ENCODE peak calls at places on chromosomes 6 and 20, in eight cellular contexts. I, N, R, T, L, S, W and U are unnamed samples.

GRCh38 chr20:36988494-36988966 is 37.0 kb upstream of the SAMHD1 start:
- DNase-seq in I (no peak), N (no peak), R (peak), T (no peak), L (peak), S (peak), W (no peak), U (no peak)

GRCh38 chr6:85594197-85594930 is 706 bp upstream of the SNX14 start:
- DNase-seq in I (no peak), N (no peak), R (peak), T (peak), L (peak), S (peak), W (peak), U (no peak)

GRCh38 chr6:159533568-159533967 is 159.5 kb downstream of the SOD2 start:
- DNase-seq in I (peak), N (no peak), R (peak), T (no peak), L (peak), S (peak), W (no peak), U (no peak)

GRCh38 chr6:151052021-151052646 is 186.6 kb downstream of the MTHFD1L start:
- DNase-seq in I (no peak), N (no peak), R (no peak), T (no peak), L (no peak), S (no peak), W (no peak), U (no peak)

GRCh38 chr6:92110390-92110789 is 1309.0 kb downstream of the EPHA7 start:
- DNase-seq in I (no peak), N (no peak), R (no peak), T (no peak), L (no peak), S (no peak), W (no peak), U (no peak)

GRCh38 chr6:30007132-30007764 is 53.8 kb upstream of the POLR1H start:
- DNase-seq in I (no peak), N (no peak), R (no peak), T (no peak), L (no peak), S (no peak), W (no peak), U (no peak)

GRCh38 chr6:114007451-114007953 is 36.6 kb upstream of the HDAC2 start:
- DNase-seq in I (no peak), N (peak), R (no peak), T (no peak), L (no peak), S (no peak), W (no peak), U (no peak)

GRCh38 chr6:134851548-134851947 is 98.4 kb downstream of the ALDH8A1 start:
- DNase-seq in I (no peak), N (no peak), R (no peak), T (no peak), L (no peak), S (no peak), W (no peak), U (no peak)

GRCh38 chr6:31844507-31844906 is 17.0 kb downstream of the HSPA1B start:
- DNase-seq in I (no peak), N (no peak), R (no peak), T (no peak), L (no peak), S (no peak), W (no peak), U (no peak)

GRCh38 chr6:43886717-43887339 is 116.8 kb downstream of the VEGFA start:
- DNase-seq in I (no peak), N (no peak), R (no peak), T (no peak), L (no peak), S (no peak), W (no peak), U (no peak)

GRCh38 chr20:14821251-14821650 is 483.8 kb upstream of the FLRT3 start:
- DNase-seq in I (no peak), N (no peak), R (no peak), T (no peak), L (no peak), S (no peak), W (no peak), U (no peak)

GRCh38 chr20:22586645-22587310 is 2.4 kb upstream of the FOXA2 start:
- DNase-seq in I (no peak), N (no peak), R (peak), T (no peak), L (no peak), S (no peak), W (peak), U (no peak)

GRCh38 chr6:146292506-146292905 is 251.1 kb upstream of the RAB32 start:
- DNase-seq in I (no peak), N (no peak), R (peak), T (no peak), L (no peak), S (no peak), W (no peak), U (no peak)

GRCh38 chr6:87832025-87832825 is 130.2 kb upstream of the AKIRIN2 start:
- DNase-seq in I (no peak), N (peak), R (peak), T (no peak), L (peak), S (peak), W (no peak), U (peak)

GRCh38 chr20:43916073-43916874 is 1.6 kb downstream of the TOX2 start:
- DNase-seq in I (no peak), N (no peak), R (peak), T (no peak), L (no peak), S (no peak), W (no peak), U (no peak)

GRCh38 chr6:113829702-113830058 is 27.5 kb upstream of the MARCKS start:
- DNase-seq in I (peak), N (no peak), R (peak), T (no peak), L (peak), S (peak), W (no peak), U (no peak)

GRCh38 chr6:111105578-111105977 is 18.3 kb downstream of the SLC16A10 start:
- DNase-seq in I (no peak), N (no peak), R (no peak), T (no peak), L (peak), S (peak), W (peak), U (no peak)

GRCh38 chr20:42186337-42186736 is 568.2 kb upstream of the CHD6 start:
- DNase-seq in I (no peak), N (no peak), R (no peak), T (no peak), L (no peak), S (no peak), W (no peak), U (no peak)

GRCh38 chr6:150269857-150270223 is 99.0 kb upstream of the IYD start:
- DNase-seq in I (no peak), N (no peak), R (peak), T (no peak), L (peak), S (peak), W (no peak), U (no peak)

GRCh38 chr20:61128701-61129655 is 123.1 kb upstream of the CDH4 start:
- DNase-seq in I (no peak), N (no peak), R (no peak), T (no peak), L (no peak), S (no peak), W (no peak), U (no peak)

GRCh38 chr6:169678342-169678741 is 23.5 kb downstream of the WDR27 start:
- DNase-seq in I (no peak), N (no peak), R (no peak), T (no peak), L (no peak), S (no peak), W (no peak), U (no peak)

GRCh38 chr6:75210885-75211739 is 5.3 kb upstream of the COL12A1 start:
- DNase-seq in I (no peak), N (no peak), R (peak), T (no peak), L (peak), S (peak), W (peak), U (no peak)

GRCh38 chr6:79813854-79814477 is 133.4 kb downstream of the ELOVL4 start:
- DNase-seq in I (peak), N (peak), R (peak), T (peak), L (peak), S (peak), W (peak), U (no peak)

GRCh38 chr20:62348604-62349003 is 18.5 kb downstream of the LAMA5 start:
- DNase-seq in I (no peak), N (no peak), R (no peak), T (no peak), L (no peak), S (no peak), W (no peak), U (no peak)

GRCh38 chr6:84791233-84791632 is 26.8 kb upstream of the TBX18 start:
- DNase-seq in I (no peak), N (no peak), R (peak), T (no peak), L (no peak), S (peak), W (no peak), U (no peak)

GRCh38 chr20:32761831-32762753 is at the start of gene DNMT3B:
- DNase-seq in I (no peak), N (no peak), R (peak), T (peak), L (peak), S (peak), W (peak), U (no peak)

GRCh38 chr20:32763202-32763999 is 1.2 kb downstream of the DNMT3B start:
- DNase-seq in I (no peak), N (no peak), R (no peak), T (no peak), L (no peak), S (no peak), W (no peak), U (no peak)

GRCh38 chr20:32764000-32764960 is 2.1 kb downstream of the DNMT3B start:
- DNase-seq in I (no peak), N (no peak), R (no peak), T (no peak), L (no peak), S (no peak), W (no peak), U (no peak)

GRCh38 chr20:32762754-32763201 is 593 bp downstream of the DNMT3B start:
- DNase-seq in I (no peak), N (no peak), R (no peak), T (no peak), L (no peak), S (no peak), W (peak), U (no peak)

GRCh38 chr20:32761417-32761830 is 761 bp upstream of the DNMT3B start:
- DNase-seq in I (no peak), N (no peak), R (no peak), T (no peak), L (no peak), S (no peak), W (no peak), U (no peak)
- H3K4me3 ChIP-seq in I (peak), N (peak), R (no peak), T (peak), L (no peak), S (peak), W (no peak), U (peak)

GRCh38 chr6:116218172-116218633 is 35.7 kb downstream of the TSPYL4 start:
- DNase-seq in I (no peak), N (no peak), R (peak), T (no peak), L (peak), S (peak), W (no peak), U (no peak)

GRCh38 chr6:116215414-116215813 is 38.5 kb downstream of the TSPYL4 start:
- DNase-seq in I (no peak), N (no peak), R (no peak), T (no peak), L (peak), S (peak), W (no peak), U (no peak)

GRCh38 chr6:116220172-116220571 is 33.7 kb downstream of the TSPYL4 start:
- DNase-seq in I (no peak), N (no peak), R (no peak), T (peak), L (peak), S (peak), W (no peak), U (no peak)

GRCh38 chr6:116218866-116219265 is 35.0 kb downstream of the TSPYL4 start:
- DNase-seq in I (no peak), N (no peak), R (no peak), T (no peak), L (no peak), S (no peak), W (no peak), U (no peak)

GRCh38 chr6:116217069-116217468 is 36.8 kb downstream of the TSPYL4 start:
- DNase-seq in I (no peak), N (no peak), R (peak), T (no peak), L (peak), S (peak), W (peak), U (no peak)
- TF ChIP-seq CTCF in I (peak), N (peak), R (peak), T (peak), L (peak), S (peak), W (peak), U (peak)

GRCh38 chr6:25014806-25015560 is 79.2 kb upstream of the RIPOR2 start:
- DNase-seq in I (peak), N (no peak), R (peak), T (peak), L (peak), S (peak), W (no peak), U (no peak)

GRCh38 chr6:25017486-25017885 is 81.7 kb upstream of the RIPOR2 start:
- DNase-seq in I (no peak), N (no peak), R (no peak), T (no peak), L (no peak), S (no peak), W (no peak), U (no peak)

GRCh38 chr6:25016311-25016710 is 80.6 kb upstream of the RIPOR2 start:
- DNase-seq in I (no peak), N (no peak), R (no peak), T (no peak), L (no peak), S (no peak), W (no peak), U (no peak)

GRCh38 chr6:25014375-25014774 is 78.6 kb upstream of the RIPOR2 start:
- DNase-seq in I (no peak), N (no peak), R (no peak), T (no peak), L (no peak), S (no peak), W (no peak), U (no peak)

DNA sequence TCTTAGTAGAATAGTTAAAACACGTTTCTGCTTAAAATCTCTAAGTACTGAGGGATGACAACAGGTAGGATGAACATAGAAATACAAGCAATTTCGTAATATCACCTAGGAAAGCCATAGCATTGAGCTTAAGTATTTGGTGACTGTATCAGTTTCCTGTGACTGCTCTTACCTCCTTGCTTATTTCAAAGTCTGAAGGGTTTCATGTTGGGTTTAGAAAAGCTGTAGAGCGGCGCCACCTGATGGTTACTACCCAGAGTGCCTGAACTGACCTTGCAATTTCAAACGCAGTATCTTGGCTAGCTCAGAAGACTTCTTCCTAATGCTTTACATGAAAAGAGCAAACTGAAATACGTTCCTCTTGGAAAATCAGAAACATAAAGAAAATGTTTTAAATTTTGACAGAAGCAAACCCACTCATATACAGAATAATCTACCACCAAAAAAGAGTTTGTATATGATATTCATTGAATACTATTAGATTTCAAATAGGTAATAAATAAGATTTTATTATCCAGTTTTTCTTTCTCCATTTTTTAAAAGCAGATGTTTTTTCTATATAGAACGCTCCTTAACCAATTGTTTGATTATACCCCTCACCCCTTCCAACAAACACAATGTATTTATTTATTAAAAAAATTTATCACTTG is 82.3 kb upstream of the RIPOR2 start:
- DNase-seq in I (no peak), N (no peak), R (peak), T (no peak), L (peak), S (peak), W (peak), U (peak)
- H3K4me3 ChIP-seq in I (no peak), N (no peak), R (no peak), T (no peak), L (no peak), S (no peak), W (no peak), U (no peak)

GRCh38 chr6:25746968-25747367 is 7.6 kb upstream of the SLC17A4 start:
- DNase-seq in I (no peak), N (no peak), R (no peak), T (no peak), L (no peak), S (no peak), W (no peak), U (no peak)
- TF ChIP-seq CTCF in I (no peak), N (no peak), R (no peak), T (no peak), L (no peak), S (no peak), W (no peak), U (peak)

DNA sequence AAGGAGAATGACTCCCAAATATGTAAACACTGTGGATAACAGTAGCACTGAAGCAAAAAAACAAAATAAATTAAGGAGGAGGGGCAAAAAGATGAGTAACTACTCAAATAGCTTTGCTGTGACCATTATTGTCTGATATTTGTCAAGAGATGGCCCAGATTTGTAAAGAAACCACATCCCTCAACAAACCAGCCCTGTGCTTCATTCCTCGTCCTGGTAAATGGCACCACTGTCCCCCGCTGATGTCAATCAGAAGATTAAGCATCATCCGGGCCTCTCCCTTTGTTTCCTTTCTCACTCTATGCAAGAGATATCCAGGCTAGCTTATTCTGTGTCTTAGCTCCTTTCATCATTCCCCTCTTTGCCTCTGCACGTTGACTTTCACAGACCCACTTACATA is 259.0 kb downstream of the SYNE1 start:
- DNase-seq in I (no peak), N (no peak), R (no peak), T (no peak), L (peak), S (peak), W (no peak), U (no peak)
- H3K4me3 ChIP-seq in I (peak), N (no peak), R (peak), T (peak), L (peak), S (no peak), W (peak), U (no peak)

DNA sequence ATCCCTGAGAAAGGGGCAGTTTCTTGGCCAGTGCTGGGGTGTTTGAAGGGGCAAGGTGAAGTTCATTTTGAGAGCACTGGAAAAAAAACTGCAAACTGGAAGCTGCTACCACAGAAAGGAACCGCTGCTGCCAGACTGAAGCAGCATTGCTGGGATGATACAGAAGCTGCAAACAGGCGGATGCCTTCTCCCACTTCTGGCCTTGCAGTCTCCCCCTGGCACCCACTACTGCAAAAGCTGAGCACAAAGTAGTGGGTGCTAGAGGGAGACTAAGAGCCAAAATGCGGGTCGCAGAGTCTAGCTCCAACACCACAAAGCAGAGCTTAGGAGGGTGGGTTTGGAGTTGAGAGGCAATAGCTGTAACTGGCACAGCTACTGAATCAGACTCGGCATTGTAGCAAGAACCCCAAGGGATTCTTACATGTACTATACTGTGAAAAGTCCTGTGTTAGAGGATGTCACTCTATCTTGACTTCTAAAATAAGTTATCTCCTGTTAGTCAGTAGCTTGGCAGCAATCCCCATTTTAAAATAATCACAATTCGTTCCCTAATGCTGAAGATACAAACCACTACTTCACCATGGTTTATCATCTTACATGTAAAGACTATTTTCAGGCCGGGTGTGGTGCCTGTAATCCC is 44.0 kb upstream of the COL21A1 start:
- DNase-seq in I (no peak), N (no peak), R (peak), T (no peak), L (no peak), S (no peak), W (no peak), U (no peak)
- TF ChIP-seq CTCF in I (no peak), N (no peak), R (no peak), T (no peak), L (no peak), S (no peak), W (no peak), U (no peak)

DNA sequence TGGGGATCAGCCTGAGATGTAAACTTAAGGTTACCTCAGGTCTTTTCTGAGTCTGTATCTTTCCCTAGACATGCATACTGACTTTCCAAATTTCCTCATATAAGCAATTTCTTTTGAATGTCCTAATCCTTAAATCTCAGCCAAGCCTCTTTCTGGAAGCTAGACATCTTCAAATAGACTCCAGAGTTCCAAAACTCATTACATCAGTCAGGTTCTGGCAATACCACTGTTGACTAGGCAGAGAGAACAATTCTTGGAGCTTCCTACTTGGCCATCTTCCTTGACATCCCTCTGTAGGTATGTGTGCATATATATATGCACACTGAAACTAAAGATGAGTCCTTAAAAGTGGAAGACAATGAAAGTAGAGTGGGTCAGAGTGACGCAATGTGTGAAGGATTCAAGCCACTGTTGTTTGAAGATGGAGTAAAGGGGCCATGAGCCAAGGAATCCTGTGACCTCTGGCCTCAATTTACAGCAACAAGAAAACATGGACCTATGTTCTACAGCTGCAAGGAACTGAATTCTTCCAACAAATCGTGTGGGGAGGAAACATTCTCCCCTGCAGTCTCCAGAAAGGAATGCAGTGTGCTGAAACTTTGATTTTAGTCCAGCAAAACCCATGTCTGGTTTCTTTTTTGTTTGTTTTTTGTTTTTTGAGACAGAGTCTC is 18.7 kb upstream of the DUSP22 start:
- DNase-seq in I (no peak), N (no peak), R (peak), T (no peak), L (no peak), S (peak), W (no peak), U (no peak)
- H3K4me3 ChIP-seq in I (no peak), N (no peak), R (no peak), T (no peak), L (no peak), S (no peak), W (no peak), U (no peak)